ENCODE peak calls at places on chromosomes 12 and 14, in nine cellular contexts. L is Peyer's patch, S is dorsolateral prefrontal cortex, Q is uterus, W is glutamatergic neuron, H is progenitor cell of endocrine pancreas, O is pancreas, M is nephron progenitor cell, R is gastrocnemius medialis. P is an unnamed sample.

GRCh38 chr14:101365329-101366158 is 195.8 kb upstream of the DIO3 start:
- DNase-seq in W (no peak), R (no peak), O (no peak), L (no peak), H (no peak), S (no peak), M (peak; percentile 60), Q (peak; percentile 55), P (no peak)

GRCh38 chr12:66092559-66093269 is 37.8 kb downstream of the LLPH start:
- DNase-seq in O (no peak), L (no peak), M (no peak), S (no peak), R (no peak), W (no peak), H (no peak), Q (no peak), P (peak; percentile 72)

GRCh38 chr12:70049596-70050360 is 193.5 kb upstream of the CNOT2 start:
- DNase-seq in R (no peak), M (no peak), S (no peak), W (no peak), L (no peak), Q (no peak), O (no peak), H (no peak), P (peak; percentile 73)

GRCh38 chr14:35740215-35740614 is 68.9 kb downstream of the RALGAPA1 start:
- DNase-seq in S (no peak), O (no peak), Q (no peak), W (no peak), R (no peak), H (no peak), L (no peak), M (no peak), P (no peak)

GRCh38 chr14:74919421-74920165 is 3.5 kb downstream of the RPS6KL1 start:
- DNase-seq in H (no peak), R (no peak), Q (no peak), L (no peak), M (no peak), O (no peak), S (no peak), W (no peak), P (no peak)

GRCh38 chr12:12874014-12874413 is 17.3 kb upstream of the GPRC5A start:
- DNase-seq in M (no peak), L (no peak), H (no peak), Q (no peak), S (no peak), W (no peak), O (no peak), R (no peak), P (no peak)

GRCh38 chr14:88005050-88005481 is at the start of gene GPR65:
- DNase-seq in S (no peak), O (no peak), R (no peak), Q (no peak), W (no peak), H (no peak), M (no peak), L (no peak), P (no peak)

GRCh38 chr14:60658909-60659585 is 9.8 kb upstream of the SIX1 start:
- DNase-seq in M (no peak), Q (no peak), W (peak; percentile 51), S (no peak), L (no peak), R (no peak), H (no peak), O (no peak), P (no peak)

GRCh38 chr14:96275182-96276112 is 19.4 kb downstream of the BDKRB1 start:
- DNase-seq in R (peak; percentile 20), Q (peak; percentile 68), O (peak; percentile 94), L (peak; percentile 83), H (peak; percentile 60), M (peak; percentile 90), S (peak; percentile 81), W (peak; percentile 90), P (peak; percentile 82)

GRCh38 chr12:51374856-51375255 is 16.4 kb downstream of the GALNT6 start:
- DNase-seq in W (no peak), M (no peak), Q (no peak), H (no peak), L (no peak), R (no peak), O (no peak), S (no peak), P (no peak)

GRCh38 chr12:51379571-51379970 is 11.6 kb downstream of the GALNT6 start:
- DNase-seq in L (no peak), S (no peak), H (no peak), W (no peak), M (no peak), O (no peak), R (no peak), Q (no peak), P (no peak)

GRCh38 chr12:51378749-51379148 is 12.5 kb downstream of the GALNT6 start:
- DNase-seq in R (no peak), L (no peak), M (no peak), W (no peak), S (no peak), Q (no peak), O (no peak), H (no peak), P (no peak)

GRCh38 chr12:51374346-51374745 is 16.9 kb downstream of the GALNT6 start:
- DNase-seq in W (no peak), O (no peak), S (no peak), Q (no peak), M (no peak), L (no peak), H (no peak), R (no peak), P (no peak)

DNA sequence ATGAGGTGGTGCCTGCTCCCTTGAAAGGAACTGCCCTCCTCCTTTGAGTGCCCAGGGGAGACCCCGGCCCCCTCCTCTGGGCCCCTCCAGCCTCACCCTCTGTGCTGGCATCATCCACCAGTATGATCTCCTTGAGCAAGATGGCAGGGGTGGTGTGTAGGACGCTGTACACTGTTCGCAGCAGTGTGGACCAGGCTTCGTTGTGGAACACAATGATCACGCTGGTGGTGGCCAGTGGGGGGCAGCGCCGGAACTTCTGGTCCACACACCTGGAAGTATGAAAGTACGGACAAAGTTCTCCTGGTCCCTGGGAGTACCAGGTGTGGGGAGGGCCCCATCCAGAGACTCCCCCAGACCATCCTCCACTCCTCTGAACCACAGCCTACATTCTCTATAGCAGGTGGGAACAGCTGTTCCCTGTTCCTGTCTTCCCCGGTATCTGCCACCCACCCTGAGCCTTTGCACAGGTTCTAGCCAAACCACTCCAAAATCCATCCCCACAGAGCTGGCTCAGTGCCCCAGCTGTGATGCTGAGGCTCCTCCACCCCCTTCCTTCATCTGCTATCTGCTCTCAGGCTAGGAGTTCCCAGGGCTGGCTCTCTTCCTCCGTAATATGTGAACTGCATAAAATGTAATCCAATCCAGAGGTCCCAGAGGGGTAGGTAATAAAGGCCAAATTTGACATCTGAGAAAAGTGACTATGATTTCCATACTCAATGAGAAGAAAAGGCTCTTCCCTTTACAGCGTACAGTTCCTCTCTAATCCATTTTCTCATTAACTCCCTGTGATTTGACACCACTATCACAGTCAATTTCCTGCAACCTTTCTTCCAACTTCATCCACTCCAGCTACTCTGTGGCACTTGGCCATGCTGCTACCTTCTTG is 13.9 kb downstream of the GALNT6 start:
- DNase-seq in M (no peak), W (no peak), H (no peak), O (no peak), S (peak; percentile 79), R (no peak), Q (no peak), L (no peak), P (no peak)
- TF ChIP-seq CTCF in M (no peak), W (no peak), H (no peak), O (no peak), S (no peak), R (no peak), Q (no peak), L (no peak), P (no peak)

DNA sequence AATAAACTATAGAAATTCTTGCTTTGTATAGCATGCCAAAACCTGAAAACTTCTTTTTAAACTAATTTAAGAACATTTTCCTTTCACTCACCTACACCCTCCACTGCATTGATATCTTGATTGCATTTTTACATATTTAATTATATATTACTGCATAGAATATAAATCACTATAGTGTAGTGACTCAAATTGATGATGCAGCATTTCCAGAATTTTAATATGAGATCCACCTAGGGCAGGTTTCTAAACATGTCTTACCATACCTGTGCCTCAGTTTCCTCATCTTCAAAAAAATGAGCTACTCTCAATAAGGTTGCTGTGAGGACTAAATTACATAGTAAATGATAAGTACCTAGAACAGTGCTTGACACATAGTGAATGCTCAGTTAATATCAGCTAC is 881.5 kb downstream of the RPS29 start:
- DNase-seq in Q (no peak), S (no peak), R (no peak), W (no peak), O (no peak), H (no peak), L (no peak), M (no peak), P (no peak)
- TF ChIP-seq CTCF in Q (no peak), S (no peak), R (no peak), W (no peak), O (no peak), H (no peak), L (no peak), M (no peak), P (no peak)

GRCh38 chr12:100128509-100128908 is 14.2 kb downstream of the BLTP3B start:
- DNase-seq in R (no peak), S (peak; percentile 36), M (peak; percentile 14), W (peak; percentile 51), H (no peak), O (no peak), L (no peak), Q (peak; percentile 32), P (peak; percentile 19)
- TF ChIP-seq CTCF in R (peak; percentile 23), S (no peak), M (no peak), W (no peak), H (peak; percentile 27), O (no peak), L (no peak), Q (no peak), P (no peak)

GRCh38 chr12:1666215-1666614 is 24.7 kb upstream of the ADIPOR2 start:
- DNase-seq in L (no peak), M (no peak), W (no peak), H (no peak), O (no peak), S (no peak), R (no peak), Q (no peak), P (no peak)
- TF ChIP-seq CTCF in L (no peak), M (no peak), W (no peak), H (peak; percentile 10), O (no peak), S (no peak), R (no peak), Q (no peak), P (no peak)

P was measured in Calu3.